ENCODE peak calls at places on chromosomes 1 and 21, in four cellular contexts. P, H, M and L are unnamed samples.

GRCh38 chr1:44245066-44245465 is 31.8 kb downstream of the DMAP1 start:
- DNase-seq in P (no peak), H (no peak), M (no peak), L (no peak)

GRCh38 chr21:17119466-17120297 is 393.2 kb upstream of the CXADR start:
- DNase-seq in P (no peak), H (no peak), M (no peak), L (no peak)

GRCh38 chr1:192979542-192979941 is 79.6 kb downstream of the UCHL5 start:
- DNase-seq in P (no peak), H (no peak), M (no peak), L (no peak)

GRCh38 chr1:108955881-108956280 is 7.4 kb downstream of the CLCC1 start:
- DNase-seq in P (no peak), H (no peak), M (no peak), L (no peak)

GRCh38 chr1:78095618-78096416 is 50.1 kb downstream of the GIPC2 start:
- DNase-seq in P (no peak), H (no peak), M (no peak), L (no peak)

GRCh38 chr1:31007462-31007991 is 58.0 kb downstream of the PUM1 start:
- DNase-seq in P (no peak), H (no peak), M (no peak), L (no peak)

GRCh38 chr1:236064674-236065508 is at the start of gene NID1:
- DNase-seq in P (no peak), H (no peak), M (peak; percentile 34), L (no peak)

GRCh38 chr1:34199927-34200326 is 23.2 kb downstream of the C1orf94 start:
- DNase-seq in P (no peak), H (no peak), M (no peak), L (no peak)

GRCh38 chr1:227893696-227894305 is 53.9 kb downstream of the WNT9A start:
- DNase-seq in P (no peak), H (peak; percentile 5), M (peak; percentile 6), L (peak; percentile 62)

GRCh38 chr1:230120949-230121381 is 53.9 kb downstream of the GALNT2 start:
- DNase-seq in P (no peak), H (no peak), M (no peak), L (no peak)

GRCh38 chr1:43563779-43564616 is 33.3 kb downstream of the PTPRF start:
- DNase-seq in P (no peak), H (no peak), M (no peak), L (no peak)

GRCh38 chr21:42850866-42851391 is 28.4 kb downstream of the WDR4 start:
- DNase-seq in P (no peak), H (no peak), M (no peak), L (no peak)

GRCh38 chr1:38029725-38030511 is 16.7 kb downstream of the POU3F1 start:
- DNase-seq in P (no peak), H (peak; percentile 42), M (peak; percentile 30), L (no peak)

GRCh38 chr1:235607284-235607683 is 42.3 kb downstream of the GNG4 start:
- DNase-seq in P (no peak), H (no peak), M (no peak), L (peak; percentile 47)

GRCh38 chr1:163974120-163974519 is 584.9 kb upstream of the PBX1 start:
- DNase-seq in P (no peak), H (no peak), M (no peak), L (no peak)

GRCh38 chr1:80217377-80217986 is 1211.0 kb upstream of the ADGRL4 start:
- DNase-seq in P (no peak), H (no peak), M (no peak), L (no peak)

GRCh38 chr1:248372394-248372793 is 3.2 kb upstream of the OR2T6 start:
- DNase-seq in P (no peak), H (no peak), M (no peak), L (no peak)

GRCh38 chr1:19354531-19354981 is 42.4 kb downstream of the SLC66A1 start:
- DNase-seq in P (no peak), H (no peak), M (no peak), L (no peak)

GRCh38 chr1:53627666-53628065 is 111.3 kb downstream of the GLIS1 start:
- DNase-seq in P (no peak), H (no peak), M (no peak), L (no peak)

GRCh38 chr1:31739281-31739853 is 24.8 kb downstream of the ADGRB2 start:
- DNase-seq in P (no peak), H (no peak), M (peak; percentile 52), L (no peak)

GRCh38 chr1:25140073-25140797 is 92.1 kb downstream of the SYF2 start:
- DNase-seq in P (no peak), H (no peak), M (no peak), L (no peak)

GRCh38 chr1:219961684-219962083 is 33.3 kb upstream of the SLC30A10 start:
- DNase-seq in P (no peak), H (no peak), M (no peak), L (no peak)

GRCh38 chr1:109963864-109964263 is 20.7 kb upstream of the AHCYL1 start:
- DNase-seq in P (no peak), H (no peak), M (no peak), L (no peak)

GRCh38 chr1:12398479-12398878 is 168.6 kb downstream of the VPS13D start:
- DNase-seq in P (no peak), H (no peak), M (no peak), L (no peak)

GRCh38 chr21:36134820-36135390 is at the start of gene CBR3:
- DNase-seq in P (peak; percentile 37), H (no peak), M (peak; percentile 47), L (peak; percentile 92)

GRCh38 chr1:35557118-35557610 is at the start of gene KIAA0319L:
- DNase-seq in P (no peak), H (no peak), M (peak; percentile 89), L (peak; percentile 97)

GRCh38 chr1:31937300-31938183 is 626 bp downstream of the PTP4A2 start:
- DNase-seq in P (peak; percentile 73), H (peak; percentile 69), M (peak; percentile 77), L (no peak)

GRCh38 chr1:5585256-5585655 is 407.0 kb downstream of the NPHP4 start:
- DNase-seq in P (no peak), H (no peak), M (no peak), L (no peak)

GRCh38 chr1:77499466-77499865 is 183.0 kb downstream of the ZZZ3 start:
- DNase-seq in P (no peak), H (no peak), M (no peak), L (no peak)

GRCh38 chr1:1563688-1564087 is 11.0 kb downstream of the SSU72 start:
- DNase-seq in P (no peak), H (no peak), M (no peak), L (no peak)

GRCh38 chr1:228154021-228154684 is 4.4 kb downstream of the GJC2 start:
- DNase-seq in P (no peak), H (no peak), M (no peak), L (peak; percentile 46)

GRCh38 chr1:222631611-222632208 is 13.8 kb downstream of the MIA3 start:
- DNase-seq in P (no peak), H (no peak), M (no peak), L (no peak)

GRCh38 chr21:32329776-32330175 is 31.1 kb downstream of the MRAP start:
- DNase-seq in P (no peak), H (no peak), M (no peak), L (no peak)

GRCh38 chr1:46725736-46726108 is 6.8 kb upstream of the EFCAB14 start:
- DNase-seq in P (no peak), H (no peak), M (no peak), L (no peak)

GRCh38 chr1:79760521-79760920 is 754.0 kb upstream of the ADGRL4 start:
- DNase-seq in P (no peak), H (no peak), M (no peak), L (no peak)

GRCh38 chr1:175870217-175870616 is 126.8 kb upstream of the TNR start:
- DNase-seq in P (no peak), H (no peak), M (no peak), L (no peak)

GRCh38 chr1:152348447-152348846 is 11.4 kb downstream of the FLG2 start:
- DNase-seq in P (no peak), H (no peak), M (no peak), L (no peak)

GRCh38 chr1:202187040-202187671 is 6.4 kb upstream of the LGR6 start:
- DNase-seq in P (no peak), H (no peak), M (no peak), L (no peak)